ENCODE peak calls at places on chromosomes 11 and 22, in four cellular contexts. F is mammary epithelial cell, D is colonic mucosa, L is A549. S is an unnamed sample.
A peak's percentile ranks its signal among the peaks of the same experiment; 100 is the strongest.

GRCh38 chr11:67120456-67120855 is 1.4 kb downstream of the KDM2A start:
- DNase-seq in F (no peak), D (no peak), L (no peak), S (no peak)

GRCh38 chr22:43001271-43002197 is 13.4 kb downstream of the PACSIN2 start:
- DNase-seq in F (no peak), D (no peak), L (no peak), S (no peak)

GRCh38 chr22:38398609-38399401 is 56.2 kb downstream of the KCNJ4 start:
- DNase-seq in F (peak; percentile 64), D (peak; percentile 89), L (peak; percentile 78), S (peak; percentile 82)

GRCh38 chr22:17303840-17304779 is 65.2 kb upstream of the CECR2 start:
- DNase-seq in F (no peak), D (no peak), L (no peak), S (no peak)

GRCh38 chr22:27534720-27535125 is 266.8 kb downstream of the MN1 start:
- DNase-seq in F (no peak), D (no peak), L (peak; percentile 13), S (peak; percentile 30)

GRCh38 chr11:1832181-1832988 is 2.4 kb upstream of the SYT8 start:
- DNase-seq in F (no peak), D (peak; percentile 68), L (peak; percentile 44), S (no peak)

GRCh38 chr11:73521621-73522020 is 76.3 kb downstream of the FAM168A start:
- DNase-seq in F (peak; percentile 29), D (no peak), L (peak; percentile 13), S (no peak)

GRCh38 chr22:42876041-42876440 is 19.0 kb upstream of the ARFGAP3 start:
- DNase-seq in F (no peak), D (no peak), L (no peak), S (no peak)

GRCh38 chr11:116244889-116245288 is 527.9 kb downstream of the BUD13 start:
- DNase-seq in F (no peak), D (no peak), L (no peak), S (no peak)

GRCh38 chr11:128039140-128040021 is 548.0 kb downstream of the ETS1 start:
- DNase-seq in F (peak; percentile 88), D (peak; percentile 45), L (no peak), S (peak; percentile 81)

GRCh38 chr11:134272381-134273316 is 3.5 kb upstream of the GLB1L3 start:
- DNase-seq in F (no peak), D (no peak), L (no peak), S (no peak)

GRCh38 chr22:45262931-45263789 is 21.6 kb upstream of the UPK3A start:
- DNase-seq in F (no peak), D (no peak), L (no peak), S (no peak)

GRCh38 chr11:72920001-72920400 is 105.8 kb downstream of the ATG16L2 start:
- DNase-seq in F (no peak), D (no peak), L (no peak), S (no peak)

GRCh38 chr22:22848364-22848866 is 39.2 kb upstream of the IGLL5 start:
- DNase-seq in F (peak; percentile 28), D (peak; percentile 77), L (peak; percentile 38), S (peak; percentile 69)

GRCh38 chr11:119320593-119321524 is 3.9 kb upstream of the MCAM start:
- DNase-seq in F (peak; percentile 54), D (peak; percentile 56), L (peak; percentile 22), S (peak; percentile 47)

GRCh38 chr11:266676-267439 is 11.3 kb upstream of the NLRP6 start:
- DNase-seq in F (no peak), D (no peak), L (peak; percentile 48), S (no peak)

GRCh38 chr22:44895296-44896055 is 114.3 kb downstream of the PHF21B start:
- DNase-seq in F (no peak), D (no peak), L (no peak), S (no peak)

GRCh38 chr11:121928597-121929580 is 187.1 kb downstream of the BLID start:
- DNase-seq in F (no peak), D (no peak), L (no peak), S (no peak)

GRCh38 chr11:69377953-69378302 is 84.0 kb downstream of the MYEOV start:
- DNase-seq in F (no peak), D (no peak), L (no peak), S (no peak)

GRCh38 chr22:46634011-46634699 is 14.0 kb downstream of the GRAMD4 start:
- DNase-seq in F (no peak), D (no peak), L (no peak), S (peak; percentile 37)

DNA sequence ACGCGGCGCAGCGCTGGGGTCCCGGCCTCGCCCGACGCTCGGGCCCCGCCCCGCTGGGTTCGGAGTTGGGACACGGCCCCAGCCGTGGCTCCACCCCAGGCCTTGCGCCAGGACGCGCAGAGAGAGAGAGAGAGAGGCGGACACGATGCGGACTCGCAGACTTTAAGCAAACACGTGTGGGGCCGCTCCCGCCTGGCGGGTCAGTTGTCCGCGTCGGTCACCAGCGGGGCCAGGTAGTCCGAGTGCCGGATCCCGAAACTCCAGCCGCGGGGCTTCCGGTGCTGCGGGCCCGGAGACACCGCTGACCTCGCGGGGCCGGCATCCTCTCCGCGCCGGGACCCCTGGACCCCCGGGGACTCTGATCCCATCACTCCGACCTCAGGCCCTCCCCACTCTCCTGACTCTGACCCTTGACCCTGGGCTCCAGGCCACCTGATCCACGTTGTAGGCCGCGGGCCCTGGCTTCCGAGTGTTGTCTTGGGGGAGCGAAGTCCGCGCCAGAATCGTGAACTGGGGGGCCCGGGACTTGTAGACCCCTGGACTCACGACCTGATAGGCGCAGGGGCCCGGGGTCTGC is 556 bp upstream of the TYMP start:
- DNase-seq in F (no peak), D (peak; percentile 89), L (peak; percentile 89), S (peak; percentile 85)
- H3K4me3 ChIP-seq in F (peak overlapping the region; percentile 43), D (peak overlapping the region; percentile 55), L (peak overlapping the region; percentile 64), S (peak overlapping the region; percentile 79)

GRCh38 chr11:24437123-24437522 is 59.7 kb upstream of the LUZP2 start:
- DNase-seq in F (no peak), D (no peak), L (no peak), S (no peak)
- TF ChIP-seq CTCF in F (no peak), D (no peak), L (no peak), S (no peak)

DNA sequence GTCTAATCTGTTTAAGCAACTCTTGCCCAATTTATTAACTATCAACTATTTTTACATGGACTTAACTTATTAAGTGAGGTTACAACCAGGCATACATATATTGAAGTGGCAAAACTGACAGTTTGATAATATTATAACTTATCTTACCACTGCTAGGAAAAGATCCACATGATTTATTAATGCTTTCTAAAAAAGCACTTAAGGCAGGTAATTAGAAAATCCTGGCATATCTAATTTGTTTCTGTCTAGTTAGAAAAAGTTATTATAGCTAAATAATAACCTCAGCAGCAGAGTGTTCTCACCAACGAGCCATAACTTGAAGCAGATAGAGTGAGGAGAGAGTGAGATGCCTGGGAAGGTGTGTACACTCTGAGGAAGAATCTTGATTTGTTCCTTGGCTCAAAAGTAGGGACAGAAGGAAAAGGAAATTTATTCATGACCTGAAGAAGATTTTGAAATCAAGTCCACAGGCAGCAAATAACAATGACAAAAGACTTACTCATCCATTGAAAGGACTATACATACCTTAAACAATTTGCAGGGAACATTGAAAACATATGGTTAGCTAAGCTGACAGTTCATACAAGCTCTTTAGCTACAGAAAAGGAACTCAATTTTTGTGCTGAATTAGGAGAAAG is 7.1 kb upstream of the MUC15 start:
- DNase-seq in F (peak; percentile 66), D (no peak), L (no peak), S (peak; percentile 83)
- H3K4me3 ChIP-seq in F (no peak overlapping the region), D (no peak overlapping the region), L (no peak overlapping the region), S (no peak overlapping the region)

DNA sequence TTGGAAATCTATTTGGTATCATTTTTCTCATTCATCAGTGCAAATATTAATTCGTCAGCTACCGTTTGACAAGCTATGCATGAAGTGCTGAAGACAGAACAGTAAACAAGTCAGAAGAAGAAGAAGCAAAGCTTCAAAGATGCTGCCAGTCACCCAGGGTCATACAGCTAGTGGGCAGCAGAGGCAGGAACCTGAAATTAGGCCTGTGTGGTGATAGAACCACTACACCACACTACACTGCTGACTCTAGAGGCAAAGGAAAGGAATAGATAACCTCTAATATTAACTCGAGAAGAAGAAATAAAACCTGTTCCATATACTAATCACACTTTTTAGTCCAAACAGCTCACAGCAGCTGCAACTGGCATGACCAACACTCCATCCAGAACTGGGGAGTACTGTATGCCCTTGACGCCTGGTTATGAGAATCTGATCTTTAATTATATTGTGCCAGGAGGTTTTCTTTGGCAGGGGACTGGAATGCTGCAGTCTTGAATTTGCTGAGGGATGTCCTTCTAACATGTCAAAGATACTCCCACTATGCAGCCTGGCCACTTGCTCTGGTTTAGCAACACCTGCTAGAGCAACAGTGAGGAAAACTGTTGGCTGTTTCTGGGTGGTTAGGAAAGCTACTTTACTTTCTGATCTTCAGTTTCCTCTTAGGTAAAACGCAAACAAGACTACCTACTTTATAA is 73.0 kb downstream of the PAK1 start:
- DNase-seq in F (no peak), D (no peak), L (no peak), S (peak; percentile 7)
- TF ChIP-seq CTCF in F (peak; percentile 15), D (no peak), L (no peak), S (no peak)

S was measured in epithelial cell of esophagus.